ENCODE peak calls at places on chromosomes 7 and 10, in four cellular contexts. K is sigmoid colon; P is colonic mucosa; M is stimulated activated naive CD8-positive, alpha-beta T cell treated with anti-CD3 and anti-CD28 coated beads, Interleukin-15, Interleukin-2, amounts not matched to agents 100 U/mL and 50 U/mL, for 24 hours. S is an unnamed sample.

GRCh38 chr10:3485287-3485686 is 299.7 kb downstream of the KLF6 start:
- DNase-seq in K (no peak), P (no peak), M (no peak), S (no peak)

GRCh38 chr7:114082934-114083647 is 164.3 kb upstream of the PPP1R3A start:
- DNase-seq in K (peak), P (peak), M (peak), S (peak)

GRCh38 chr7:1815051-1815481 is 145.0 kb downstream of the ELFN1 start:
- DNase-seq in K (peak), P (no peak), M (no peak), S (no peak)

GRCh38 chr7:39642896-39643295 is 19.5 kb downstream of the RALA start:
- DNase-seq in K (no peak), P (no peak), M (no peak), S (no peak)

GRCh38 chr7:3461923-3462322 is 160.9 kb downstream of the SDK1 start:
- DNase-seq in K (no peak), P (no peak), M (peak), S (no peak)

GRCh38 chr10:78925800-78926319 is 142.9 kb upstream of the ZMIZ1 start:
- DNase-seq in K (no peak), P (no peak), M (no peak), S (no peak)

GRCh38 chr10:61974611-61975010 is 73.1 kb downstream of the ARID5B start:
- DNase-seq in K (peak), P (peak), M (no peak), S (peak)

GRCh38 chr10:114577133-114577532 is 80.9 kb downstream of the ABLIM1 start:
- DNase-seq in K (no peak), P (no peak), M (no peak), S (no peak)

GRCh38 chr7:1229956-1230355 is 2.7 kb upstream of the UNCX start:
- DNase-seq in K (no peak), P (no peak), M (no peak), S (no peak)

GRCh38 chr7:2017483-2017891 is 215.3 kb downstream of the MAD1L1 start:
- DNase-seq in K (peak), P (no peak), M (no peak), S (no peak)

GRCh38 chr7:964401-965231 is 10.1 kb upstream of the ADAP1 start:
- DNase-seq in K (peak), P (no peak), M (no peak), S (no peak)

GRCh38 chr10:120824864-120825263 is 26.3 kb upstream of the WDR11 start:
- DNase-seq in K (no peak), P (peak), M (peak), S (peak)

GRCh38 chr10:69153227-69153626 is 26.8 kb upstream of the SUPV3L1 start:
- DNase-seq in K (no peak), P (no peak), M (no peak), S (no peak)

GRCh38 chr10:62582804-62583208 is 208.6 kb downstream of the ZNF365 start:
- DNase-seq in K (peak), P (peak), M (no peak), S (peak)

GRCh38 chr7:31938650-31939049 is 131.6 kb downstream of the PDE1C start:
- DNase-seq in K (no peak), P (no peak), M (no peak), S (no peak)

GRCh38 chr7:96658011-96658391 is 51.6 kb downstream of the SEM1 start:
- DNase-seq in K (no peak), P (no peak), M (no peak), S (no peak)

GRCh38 chr7:83413831-83414230 is 235.1 kb downstream of the SEMA3E start:
- DNase-seq in K (no peak), P (no peak), M (no peak), S (peak)

GRCh38 chr10:123287594-123288247 is 133.5 kb downstream of the BUB3 start:
- DNase-seq in K (no peak), P (no peak), M (peak), S (no peak)

GRCh38 chr7:132411142-132411541 is 165.1 kb downstream of the PLXNA4 start:
- DNase-seq in K (no peak), P (no peak), M (no peak), S (no peak)

GRCh38 chr10:73225518-73225917 is 21.5 kb downstream of the DNAJC9 start:
- DNase-seq in K (no peak), P (no peak), M (no peak), S (no peak)

GRCh38 chr10:7525314-7526016 is 114.6 kb upstream of the SFMBT2 start:
- DNase-seq in K (peak), P (peak), M (peak), S (peak)

GRCh38 chr7:157480651-157481050 is 143.8 kb downstream of the DNAJB6 start:
- DNase-seq in K (peak), P (no peak), M (no peak), S (peak)